ENCODE peak calls at places on chromosomes 5 and 9, in four cellular contexts. One of them, this sample, is unnamed.

GRCh38 chr5:157915638-157916037 is 56.7 kb upstream of the CLINT1 start:
- DNase-seq in GM10248: no peak
- DNase-seq in bronchial epithelial cell: peak
- DNase-seq in progenitor cell of endocrine pancreas: no peak
- DNase-seq in this sample: peak

GRCh38 chr5:9112520-9113291 is 433.2 kb downstream of the SEMA5A start:
- DNase-seq in GM10248: no peak
- DNase-seq in bronchial epithelial cell: peak
- DNase-seq in progenitor cell of endocrine pancreas: no peak
- DNase-seq in this sample: no peak

GRCh38 chr5:102623295-102623694 is 124.5 kb upstream of the SLCO6A1 start:
- DNase-seq in GM10248: no peak
- DNase-seq in bronchial epithelial cell: no peak
- DNase-seq in progenitor cell of endocrine pancreas: no peak
- DNase-seq in this sample: no peak

GRCh38 chr5:116528519-116529234 is 45.9 kb downstream of the SEMA6A start:
- DNase-seq in GM10248: no peak
- DNase-seq in bronchial epithelial cell: no peak
- DNase-seq in progenitor cell of endocrine pancreas: no peak
- DNase-seq in this sample: no peak

GRCh38 chr9:109507421-109507838 is 9.3 kb upstream of the PTPN3 start:
- DNase-seq in GM10248: no peak
- DNase-seq in bronchial epithelial cell: peak
- DNase-seq in progenitor cell of endocrine pancreas: no peak
- DNase-seq in this sample: peak

GRCh38 chr9:93967020-93967803 is 12.1 kb upstream of the BARX1 start:
- DNase-seq in GM10248: peak
- DNase-seq in bronchial epithelial cell: no peak
- DNase-seq in progenitor cell of endocrine pancreas: no peak
- DNase-seq in this sample: no peak

GRCh38 chr5:10594591-10595210 is 30.8 kb downstream of the ANKRD33B start:
- DNase-seq in GM10248: no peak
- DNase-seq in bronchial epithelial cell: peak
- DNase-seq in progenitor cell of endocrine pancreas: no peak
- DNase-seq in this sample: no peak

GRCh38 chr5:142056831-142057696 is 44.2 kb upstream of the GNPDA1 start:
- DNase-seq in GM10248: no peak
- DNase-seq in bronchial epithelial cell: no peak
- DNase-seq in progenitor cell of endocrine pancreas: no peak
- DNase-seq in this sample: peak

GRCh38 chr5:31364881-31365636 is 166.8 kb downstream of the DROSHA start:
- DNase-seq in GM10248: no peak
- DNase-seq in bronchial epithelial cell: peak
- DNase-seq in progenitor cell of endocrine pancreas: no peak
- DNase-seq in this sample: peak

GRCh38 chr5:164504141-164504772 is 998.8 kb downstream of the MAT2B start:
- DNase-seq in GM10248: peak
- DNase-seq in bronchial epithelial cell: peak
- DNase-seq in progenitor cell of endocrine pancreas: peak
- DNase-seq in this sample: peak

GRCh38 chr5:146340260-146341081 is 1.8 kb downstream of the POU4F3 start:
- DNase-seq in GM10248: peak
- DNase-seq in bronchial epithelial cell: peak
- DNase-seq in progenitor cell of endocrine pancreas: peak
- DNase-seq in this sample: peak

GRCh38 chr5:95281211-95281610 is 3.7 kb downstream of the MCTP1 start:
- DNase-seq in GM10248: no peak
- DNase-seq in bronchial epithelial cell: peak
- DNase-seq in progenitor cell of endocrine pancreas: no peak
- DNase-seq in this sample: peak

GRCh38 chr5:17238521-17239041 is 21.1 kb downstream of the BASP1 start:
- DNase-seq in GM10248: no peak
- DNase-seq in bronchial epithelial cell: peak
- DNase-seq in progenitor cell of endocrine pancreas: no peak
- DNase-seq in this sample: peak

GRCh38 chr9:105415344-105415980 is 32.4 kb upstream of the FSD1L start:
- DNase-seq in GM10248: peak
- DNase-seq in bronchial epithelial cell: peak
- DNase-seq in progenitor cell of endocrine pancreas: peak
- DNase-seq in this sample: peak

GRCh38 chr5:180205936-180206335 is 3.1 kb downstream of the RASGEF1C start:
- DNase-seq in GM10248: no peak
- DNase-seq in bronchial epithelial cell: no peak
- DNase-seq in progenitor cell of endocrine pancreas: no peak
- DNase-seq in this sample: no peak

GRCh38 chr5:102901821-102902448 is 146.8 kb downstream of the PAM start:
- DNase-seq in GM10248: no peak
- DNase-seq in bronchial epithelial cell: peak
- DNase-seq in progenitor cell of endocrine pancreas: no peak
- DNase-seq in this sample: peak

GRCh38 chr5:2156358-2157059 is 273.8 kb upstream of the IRX4 start:
- DNase-seq in GM10248: no peak
- DNase-seq in bronchial epithelial cell: no peak
- DNase-seq in progenitor cell of endocrine pancreas: no peak
- DNase-seq in this sample: peak

GRCh38 chr9:136326061-136326776 is 1.1 kb upstream of the GPSM1 start:
- DNase-seq in GM10248: no peak
- DNase-seq in bronchial epithelial cell: no peak
- DNase-seq in progenitor cell of endocrine pancreas: no peak
- DNase-seq in this sample: no peak

GRCh38 chr9:100774962-100775361 is 197.1 kb downstream of the CAVIN4 start:
- DNase-seq in GM10248: no peak
- DNase-seq in bronchial epithelial cell: no peak
- DNase-seq in progenitor cell of endocrine pancreas: no peak
- DNase-seq in this sample: no peak

GRCh38 chr9:14180077-14180941 is 133.6 kb downstream of the NFIB start:
- DNase-seq in GM10248: no peak
- DNase-seq in bronchial epithelial cell: no peak
- DNase-seq in progenitor cell of endocrine pancreas: no peak
- DNase-seq in this sample: no peak

GRCh38 chr5:1896602-1897376 is 14.1 kb upstream of the IRX4 start:
- DNase-seq in GM10248: no peak
- DNase-seq in bronchial epithelial cell: no peak
- DNase-seq in progenitor cell of endocrine pancreas: no peak
- DNase-seq in this sample: no peak

GRCh38 chr9:17484906-17485305 is 94.0 kb upstream of the SH3GL2 start:
- DNase-seq in GM10248: no peak
- DNase-seq in bronchial epithelial cell: no peak
- DNase-seq in progenitor cell of endocrine pancreas: no peak
- DNase-seq in this sample: no peak

GRCh38 chr5:37002176-37002751 is 125.7 kb downstream of the NIPBL start:
- DNase-seq in GM10248: no peak
- DNase-seq in bronchial epithelial cell: no peak
- DNase-seq in progenitor cell of endocrine pancreas: no peak
- DNase-seq in this sample: no peak

GRCh38 chr5:10421841-10422691 is 19.6 kb upstream of the ROPN1L start:
- DNase-seq in GM10248: no peak
- DNase-seq in bronchial epithelial cell: no peak
- DNase-seq in progenitor cell of endocrine pancreas: no peak
- DNase-seq in this sample: no peak

GRCh38 chr9:89078860-89079259 is 87.6 kb downstream of the S1PR3 start:
- DNase-seq in GM10248: no peak
- DNase-seq in bronchial epithelial cell: peak
- DNase-seq in progenitor cell of endocrine pancreas: no peak
- DNase-seq in this sample: peak

GRCh38 chr5:12668564-12668963 is 764.3 kb upstream of the CTNND2 start:
- DNase-seq in GM10248: no peak
- DNase-seq in bronchial epithelial cell: no peak
- DNase-seq in progenitor cell of endocrine pancreas: no peak
- DNase-seq in this sample: no peak

GRCh38 chr5:155773680-155774079 is 553.3 kb upstream of the SGCD start:
- DNase-seq in GM10248: no peak
- DNase-seq in bronchial epithelial cell: no peak
- DNase-seq in progenitor cell of endocrine pancreas: no peak
- DNase-seq in this sample: no peak

GRCh38 chr9:77433675-77434445 is 214.3 kb downstream of the GNA14 start:
- DNase-seq in GM10248: peak
- DNase-seq in bronchial epithelial cell: peak
- DNase-seq in progenitor cell of endocrine pancreas: peak
- DNase-seq in this sample: peak

GRCh38 chr5:74104469-74104868 is 478.5 kb downstream of the ARHGEF28 start:
- DNase-seq in GM10248: no peak
- DNase-seq in bronchial epithelial cell: peak
- DNase-seq in progenitor cell of endocrine pancreas: no peak
- DNase-seq in this sample: peak

GRCh38 chr5:172548311-172548731 is 92.7 kb upstream of the NEURL1B start:
- DNase-seq in GM10248: no peak
- DNase-seq in bronchial epithelial cell: no peak
- DNase-seq in progenitor cell of endocrine pancreas: no peak
- DNase-seq in this sample: no peak

GRCh38 chr5:159240301-159240870 is 22.7 kb upstream of the UBLCP1 start:
- DNase-seq in GM10248: no peak
- DNase-seq in bronchial epithelial cell: peak
- DNase-seq in progenitor cell of endocrine pancreas: no peak
- DNase-seq in this sample: peak

GRCh38 chr9:87157366-87158031 is 210.2 kb upstream of the GAS1 start:
- DNase-seq in GM10248: no peak
- DNase-seq in bronchial epithelial cell: peak
- DNase-seq in progenitor cell of endocrine pancreas: no peak
- DNase-seq in this sample: no peak

GRCh38 chr5:153926201-153926600 is 112.5 kb downstream of the FAM114A2 start:
- DNase-seq in GM10248: no peak
- DNase-seq in bronchial epithelial cell: no peak
- DNase-seq in progenitor cell of endocrine pancreas: no peak
- DNase-seq in this sample: no peak

GRCh38 chr9:36207546-36208012 is 16.9 kb downstream of the CLTA start:
- DNase-seq in GM10248: no peak
- DNase-seq in bronchial epithelial cell: peak
- DNase-seq in progenitor cell of endocrine pancreas: no peak
- DNase-seq in this sample: peak

GRCh38 chr5:39093351-39093749 is 19.2 kb upstream of the RICTOR start:
- DNase-seq in GM10248: no peak
- DNase-seq in bronchial epithelial cell: peak
- DNase-seq in progenitor cell of endocrine pancreas: no peak
- DNase-seq in this sample: peak

GRCh38 chr9:34501889-34502425 is 20.8 kb downstream of the ENHO start:
- DNase-seq in GM10248: no peak
- DNase-seq in bronchial epithelial cell: no peak
- DNase-seq in progenitor cell of endocrine pancreas: no peak
- DNase-seq in this sample: peak

GRCh38 chr9:127880143-127880542 is 2.7 kb upstream of the AK1 start:
- DNase-seq in GM10248: no peak
- DNase-seq in bronchial epithelial cell: no peak
- DNase-seq in progenitor cell of endocrine pancreas: no peak
- DNase-seq in this sample: no peak

GRCh38 chr5:79109527-79110492 is 1.8 kb upstream of the BHMT start:
- DNase-seq in GM10248: peak
- DNase-seq in bronchial epithelial cell: no peak
- DNase-seq in progenitor cell of endocrine pancreas: no peak
- DNase-seq in this sample: peak

This sample was measured in PC-3.